ENCODE peak calls at places on chromosomes 1 and 21, in six cellular contexts. One of them, this sample, is unnamed. For H3K27me3, the result is how much of the 10 kb centered on the place peaks cover.

GRCh38 chr1:23436520-23437354 is 12.2 kb upstream of the TCEA3 start:
- ATAC-seq in HepG2: no peak
- ATAC-seq in HCT116: peak
- ATAC-seq in GM12878: no peak
- ATAC-seq in K562: peak
- ATAC-seq in upper lobe of left lung: peak
- ATAC-seq in this sample: peak

GRCh38 chr1:246772686-246773085 is 48.5 kb downstream of the SCCPDH start:
- ATAC-seq in HCT116: no peak
- ATAC-seq in upper lobe of left lung: no peak
- ATAC-seq in K562: no peak
- ATAC-seq in HepG2: no peak
- ATAC-seq in GM12878: peak
- ATAC-seq in this sample: no peak

GRCh38 chr1:232594018-232594502 is 35.9 kb downstream of the SIPA1L2 start:
- ATAC-seq in HCT116: no peak
- ATAC-seq in upper lobe of left lung: no peak
- ATAC-seq in GM12878: no peak
- ATAC-seq in K562: peak
- ATAC-seq in HepG2: no peak
- ATAC-seq in this sample: no peak

GRCh38 chr1:50266509-50266908 is 156.7 kb downstream of the DMRTA2 start:
- ATAC-seq in K562: no peak
- ATAC-seq in upper lobe of left lung: no peak
- ATAC-seq in HCT116: no peak
- ATAC-seq in GM12878: no peak
- ATAC-seq in HepG2: no peak
- ATAC-seq in this sample: peak

GRCh38 chr1:245979589-245979988 is 527.5 kb downstream of the SMYD3 start:
- ATAC-seq in HepG2: no peak
- ATAC-seq in HCT116: no peak
- ATAC-seq in K562: no peak
- ATAC-seq in GM12878: no peak
- ATAC-seq in upper lobe of left lung: peak
- ATAC-seq in this sample: no peak

GRCh38 chr1:216596298-216596947 is 126.8 kb downstream of the ESRRG start:
- ATAC-seq in GM12878: no peak
- ATAC-seq in upper lobe of left lung: no peak
- ATAC-seq in K562: no peak
- ATAC-seq in HepG2: no peak
- ATAC-seq in HCT116: no peak
- ATAC-seq in this sample: no peak

GRCh38 chr1:151710187-151710586 is 6.4 kb downstream of the CELF3 start:
- ATAC-seq in HepG2: no peak
- ATAC-seq in GM12878: no peak
- ATAC-seq in K562: peak
- ATAC-seq in HCT116: no peak
- ATAC-seq in upper lobe of left lung: no peak
- ATAC-seq in this sample: no peak

GRCh38 chr1:237774246-237774645 is 116.5 kb downstream of the ZP4 start:
- ATAC-seq in K562: no peak
- ATAC-seq in HCT116: no peak
- ATAC-seq in GM12878: no peak
- ATAC-seq in upper lobe of left lung: no peak
- ATAC-seq in HepG2: no peak
- ATAC-seq in this sample: no peak

GRCh38 chr1:156873659-156874058 is 13.0 kb downstream of the NTRK1 start:
- ATAC-seq in GM12878: no peak
- ATAC-seq in HCT116: no peak
- ATAC-seq in K562: no peak
- ATAC-seq in HepG2: no peak
- ATAC-seq in upper lobe of left lung: no peak
- ATAC-seq in this sample: no peak

GRCh38 chr1:241325441-241325840 is 31.6 kb downstream of the RGS7 start:
- ATAC-seq in upper lobe of left lung: no peak
- ATAC-seq in GM12878: no peak
- ATAC-seq in HCT116: no peak
- ATAC-seq in K562: no peak
- ATAC-seq in HepG2: no peak
- ATAC-seq in this sample: no peak

GRCh38 chr1:224348137-224348536 is 8.5 kb upstream of the CNIH4 start:
- ATAC-seq in HepG2: no peak
- ATAC-seq in GM12878: no peak
- ATAC-seq in K562: no peak
- ATAC-seq in upper lobe of left lung: no peak
- ATAC-seq in HCT116: no peak
- ATAC-seq in this sample: no peak

GRCh38 chr1:222786107-222786506 is 28.7 kb upstream of the DISP1 start:
- ATAC-seq in HCT116: no peak
- ATAC-seq in HepG2: no peak
- ATAC-seq in K562: no peak
- ATAC-seq in GM12878: no peak
- ATAC-seq in upper lobe of left lung: no peak
- ATAC-seq in this sample: no peak

GRCh38 chr1:63255153-63255552 is 67.2 kb upstream of the FOXD3 start:
- ATAC-seq in HepG2: no peak
- ATAC-seq in HCT116: no peak
- ATAC-seq in GM12878: no peak
- ATAC-seq in upper lobe of left lung: no peak
- ATAC-seq in K562: no peak
- ATAC-seq in this sample: no peak

GRCh38 chr1:182955596-182956588 is 2.9 kb upstream of the SHCBP1L start:
- ATAC-seq in HepG2: peak
- ATAC-seq in GM12878: peak
- ATAC-seq in K562: peak
- ATAC-seq in HCT116: peak
- ATAC-seq in upper lobe of left lung: peak
- ATAC-seq in this sample: no peak

GRCh38 chr1:166933633-166934032 is 41.7 kb downstream of the ILDR2 start:
- ATAC-seq in upper lobe of left lung: no peak
- ATAC-seq in HCT116: no peak
- ATAC-seq in K562: no peak
- ATAC-seq in GM12878: no peak
- ATAC-seq in HepG2: no peak
- ATAC-seq in this sample: no peak

GRCh38 chr21:29145837-29146453 is 15.5 kb downstream of the MAP3K7CL start:
- ATAC-seq in K562: no peak
- ATAC-seq in HCT116: no peak
- ATAC-seq in GM12878: no peak
- ATAC-seq in upper lobe of left lung: no peak
- ATAC-seq in HepG2: no peak
- ATAC-seq in this sample: peak

GRCh38 chr1:183374825-183375224 is 43.4 kb downstream of the NMNAT2 start:
- ATAC-seq in GM12878: no peak
- ATAC-seq in HCT116: no peak
- ATAC-seq in upper lobe of left lung: no peak
- ATAC-seq in K562: no peak
- ATAC-seq in HepG2: peak
- ATAC-seq in this sample: no peak

GRCh38 chr1:104056786-104057185 is 307.1 kb downstream of the AMY1C start:
- ATAC-seq in GM12878: no peak
- ATAC-seq in HCT116: no peak
- ATAC-seq in HepG2: peak
- ATAC-seq in K562: no peak
- ATAC-seq in upper lobe of left lung: no peak
- ATAC-seq in this sample: no peak

GRCh38 chr1:201753492-201753891 is 75.5 kb upstream of the IPO9 start:
- ATAC-seq in upper lobe of left lung: no peak
- ATAC-seq in K562: no peak
- ATAC-seq in HepG2: no peak
- ATAC-seq in HCT116: no peak
- ATAC-seq in GM12878: no peak
- ATAC-seq in this sample: no peak

GRCh38 chr1:220326578-220326977 is 54.3 kb upstream of the RAB3GAP2 start:
- ATAC-seq in K562: no peak
- ATAC-seq in GM12878: no peak
- ATAC-seq in HCT116: no peak
- ATAC-seq in HepG2: no peak
- ATAC-seq in upper lobe of left lung: no peak
- ATAC-seq in this sample: no peak

GRCh38 chr1:31642366-31642765 is 2.3 kb downstream of the PEF1 start:
- ATAC-seq in HepG2: no peak
- ATAC-seq in K562: no peak
- ATAC-seq in upper lobe of left lung: no peak
- ATAC-seq in HCT116: no peak
- ATAC-seq in GM12878: no peak
- ATAC-seq in this sample: no peak

GRCh38 chr1:31642897-31643296 is 1.8 kb downstream of the PEF1 start:
- ATAC-seq in upper lobe of left lung: no peak
- ATAC-seq in K562: no peak
- ATAC-seq in HCT116: no peak
- ATAC-seq in HepG2: no peak
- ATAC-seq in GM12878: no peak
- ATAC-seq in this sample: no peak

GRCh38 chr1:31644560-31645273 is at the start of gene PEF1:
- ATAC-seq in K562: peak
- ATAC-seq in HCT116: peak
- ATAC-seq in upper lobe of left lung: peak
- ATAC-seq in GM12878: peak
- ATAC-seq in HepG2: peak
- ATAC-seq in this sample: peak

GRCh38 chr1:31645274-31645568 is 545 bp upstream of the PEF1 start:
- ATAC-seq in HCT116: no peak
- ATAC-seq in HepG2: no peak
- ATAC-seq in GM12878: no peak
- ATAC-seq in upper lobe of left lung: no peak
- ATAC-seq in K562: no peak
- ATAC-seq in this sample: no peak

DNA sequence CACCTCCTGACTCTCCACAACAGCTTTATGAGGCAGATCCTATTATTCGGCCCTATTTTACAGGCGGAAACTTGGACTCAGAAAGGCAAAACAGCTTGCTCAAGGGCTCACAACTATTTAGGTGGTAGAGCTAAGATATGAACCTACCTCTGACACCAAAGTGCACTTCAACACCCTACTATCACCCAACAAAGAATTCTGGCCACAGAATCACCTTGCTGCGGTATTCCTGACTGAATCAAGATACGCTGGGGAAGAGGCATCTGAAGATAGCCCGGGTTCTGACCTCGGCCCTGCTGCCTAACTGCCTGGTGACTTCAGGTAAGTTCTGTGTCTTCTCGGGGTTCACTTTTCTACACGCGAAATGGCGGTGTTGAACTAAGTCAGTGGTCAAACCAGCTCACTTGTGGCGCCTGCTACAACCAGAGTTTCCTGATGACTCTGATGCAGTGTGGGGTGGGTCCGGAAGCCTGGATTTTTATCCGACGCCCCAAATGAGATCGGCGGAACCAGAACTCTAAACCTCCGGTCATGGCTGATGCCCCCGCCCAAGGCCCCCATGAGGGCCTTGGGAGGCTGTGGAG is 608 bp downstream of the PEF1 start:
- ATAC-seq in GM12878: peak
- ATAC-seq in upper lobe of left lung: no peak
- ATAC-seq in K562: peak
- ATAC-seq in HCT116: peak
- ATAC-seq in HepG2: peak
- ATAC-seq in this sample: no peak
- TF ChIP-seq POLR2A in GM12878: no peak
- TF ChIP-seq POLR2A in upper lobe of left lung: no peak
- TF ChIP-seq POLR2A in K562: no peak
- TF ChIP-seq POLR2A in HCT116: no peak
- TF ChIP-seq POLR2A in HepG2: no peak
- TF ChIP-seq POLR2A in this sample: no peak

DNA sequence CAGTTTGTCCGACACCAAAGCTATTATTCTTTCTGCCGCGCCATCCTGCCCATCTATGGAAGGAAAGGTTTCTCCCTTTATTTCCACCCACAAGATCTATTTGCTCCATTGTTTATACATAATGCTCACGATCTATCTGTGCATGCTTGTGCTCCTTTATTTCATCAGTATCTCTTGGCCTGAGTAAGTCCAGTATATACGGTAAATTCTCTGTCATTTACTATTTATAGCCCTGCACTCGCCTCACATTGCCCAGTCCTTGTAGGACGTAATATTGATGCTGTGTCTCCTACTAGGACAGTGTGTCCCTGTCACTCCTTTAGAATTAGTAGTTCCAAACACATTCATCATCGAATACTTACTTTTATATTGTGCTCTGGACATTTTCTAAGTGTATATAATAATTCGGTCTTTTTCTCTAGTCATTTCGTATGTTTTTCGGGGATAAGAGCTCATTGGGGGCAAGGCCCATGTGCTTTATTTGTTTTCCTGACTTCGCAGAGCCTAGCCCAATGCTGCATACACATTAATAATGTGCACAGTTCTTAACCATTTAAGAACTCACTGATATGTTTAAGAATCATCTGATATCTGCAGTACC is 3.1 kb upstream of the NID1 start:
- ATAC-seq in GM12878: no peak
- ATAC-seq in K562: peak
- ATAC-seq in HepG2: no peak
- ATAC-seq in HCT116: no peak
- ATAC-seq in upper lobe of left lung: no peak
- ATAC-seq in this sample: peak
- TF ChIP-seq POLR2AphosphoS5 in GM12878: no peak
- TF ChIP-seq POLR2AphosphoS5 in K562: no peak
- TF ChIP-seq POLR2AphosphoS5 in HepG2: no peak
- TF ChIP-seq POLR2AphosphoS5 in HCT116: no peak
- TF ChIP-seq POLR2AphosphoS5 in upper lobe of left lung: no peak
- TF ChIP-seq POLR2AphosphoS5 in this sample: peak

DNA sequence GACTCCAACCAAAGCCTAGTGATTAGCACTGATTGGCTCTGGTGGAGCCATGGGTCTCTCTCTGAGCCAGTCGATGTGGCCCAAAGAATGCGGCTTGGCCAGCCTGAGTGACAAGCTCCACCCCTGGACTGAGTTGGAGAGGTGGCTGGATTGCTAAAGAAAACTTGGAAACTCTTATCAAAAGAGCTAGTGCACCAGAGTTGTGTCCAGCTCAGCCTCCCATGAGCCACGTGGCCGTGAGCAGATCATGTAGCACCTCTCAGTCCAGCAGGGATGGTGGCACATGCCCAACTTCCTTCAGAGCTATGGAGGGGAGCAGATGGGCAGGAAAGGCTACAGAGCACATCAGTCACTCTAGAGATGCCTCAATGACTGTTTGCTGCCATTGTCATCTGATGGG is 142.8 kb upstream of the VAMP3 start:
- ATAC-seq in GM12878: no peak
- ATAC-seq in K562: no peak
- ATAC-seq in HCT116: peak
- ATAC-seq in HepG2: no peak
- ATAC-seq in upper lobe of left lung: no peak
- ATAC-seq in this sample: no peak
- H3K27me3 ChIP-seq in GM12878: under half
- H3K27me3 ChIP-seq in K562: under half
- H3K27me3 ChIP-seq in HCT116: half or more
- H3K27me3 ChIP-seq in HepG2: under half
- H3K27me3 ChIP-seq in upper lobe of left lung: under half
- H3K27me3 ChIP-seq in this sample: half or more

GRCh38 chr1:16236495-16237342 is at the start of gene CPLANE2:
- ATAC-seq in HepG2: peak
- ATAC-seq in upper lobe of left lung: peak
- ATAC-seq in GM12878: peak
- ATAC-seq in HCT116: peak
- ATAC-seq in K562: peak
- ATAC-seq in this sample: peak
- TF ChIP-seq POLR2A in HepG2: peak
- TF ChIP-seq POLR2A in upper lobe of left lung: peak
- TF ChIP-seq POLR2A in GM12878: peak
- TF ChIP-seq POLR2A in HCT116: peak
- TF ChIP-seq POLR2A in K562: no peak
- TF ChIP-seq POLR2A in this sample: peak